ENCODE peak calls at places on chromosome X, in four cellular contexts. T, L, D and O are unnamed samples.

GRCh38 chrX:143754183-143754582 is 33.6 kb upstream of the SPANXN2 start:
- DNase-seq in T (no peak), D (no peak), L (no peak), O (no peak)

GRCh38 chrX:73916931-73917657 is 354.1 kb downstream of the CHIC1 start:
- DNase-seq in T (peak), L (peak), D (no peak), O (no peak)

GRCh38 chrX:53317365-53318069 is 36.1 kb upstream of the IQSEC2 start:
- DNase-seq in T (peak), L (peak), D (peak), O (no peak)

GRCh38 chrX:150199181-150199580 is 163.9 kb upstream of the MAMLD1 start:
- DNase-seq in T (no peak), D (no peak), L (no peak), O (no peak)

GRCh38 chrX:65697173-65697572 is 29.7 kb downstream of the MSN start:
- DNase-seq in L (no peak), T (peak), D (no peak), O (no peak)

GRCh38 chrX:9516635-9517034 is 51.8 kb downstream of the TBL1X start:
- DNase-seq in T (no peak), L (no peak), D (no peak), O (no peak)

GRCh38 chrX:100407784-100408642 is 2.1 kb downstream of the PCDH19 start:
- DNase-seq in L (no peak), D (no peak), T (no peak), O (no peak)

GRCh38 chrX:151871244-151871643 is 41.4 kb upstream of the MAGEA4 start:
- DNase-seq in D (no peak), T (peak), L (no peak), O (no peak)

GRCh38 chrX:124216396-124217124 is 115.9 kb upstream of the TEX13D start:
- DNase-seq in T (no peak), L (no peak), D (no peak), O (no peak)

GRCh38 chrX:53476371-53476770 is 42.2 kb upstream of the HSD17B10 start:
- DNase-seq in T (peak), L (no peak), D (no peak), O (no peak)

GRCh38 chrX:153592966-153593688 is 5.8 kb downstream of the CCNQ start:
- DNase-seq in D (no peak), T (no peak), L (no peak), O (no peak)

GRCh38 chrX:6052111-6052745 is 176.4 kb downstream of the NLGN4X start:
- DNase-seq in T (no peak), L (no peak), D (no peak), O (no peak)

GRCh38 chrX:45007598-45007997 is 134.6 kb downstream of the KDM6A start:
- DNase-seq in L (no peak), D (no peak), T (no peak), O (peak)

GRCh38 chrX:45758319-45758718 is 557.6 kb upstream of the DIPK2B start:
- DNase-seq in L (no peak), D (no peak), T (peak), O (peak)

GRCh38 chrX:67697452-67697851 is 153.6 kb downstream of the AR start:
- DNase-seq in D (no peak), T (no peak), L (no peak), O (no peak)

GRCh38 chrX:153853180-153853901 is 23.0 kb upstream of the PDZD4 start:
- DNase-seq in L (no peak), T (no peak), D (peak), O (no peak)

GRCh38 chrX:152575331-152575730 is 62.4 kb upstream of the GABRQ start:
- DNase-seq in D (no peak), L (no peak), T (no peak), O (no peak)

GRCh38 chrX:143664302-143664701 is 28.4 kb upstream of the SLITRK4 start:
- DNase-seq in D (no peak), L (no peak), T (no peak), O (no peak)

GRCh38 chrX:47311857-47312774 is 58.3 kb upstream of the ZNF157 start:
- DNase-seq in T (peak), L (no peak), D (peak), O (no peak)

GRCh38 chrX:46203115-46203514 is 342.1 kb downstream of the ZNF674 start:
- DNase-seq in D (no peak), T (no peak), L (no peak), O (no peak)

GRCh38 chrX:44244008-44244407 is 99.5 kb downstream of the EFHC2 start:
- DNase-seq in D (peak), T (peak), L (no peak), O (no peak)

GRCh38 chrX:108018659-108019381 is 26.0 kb upstream of the VSIG1 start:
- DNase-seq in T (no peak), L (no peak), D (no peak), O (no peak)

GRCh38 chrX:53442322-53442631 is 8.1 kb upstream of the HSD17B10 start:
- DNase-seq in T (no peak), D (no peak), L (no peak), O (no peak)

GRCh38 chrX:101208152-101208905 is 11.3 kb upstream of the DRP2 start:
- DNase-seq in L (no peak), D (no peak), T (peak), O (peak)

GRCh38 chrX:12440245-12440644 is 302.0 kb downstream of the FRMPD4 start:
- DNase-seq in L (no peak), T (no peak), D (no peak), O (no peak)

GRCh38 chrX:85111347-85111746 is 107.7 kb downstream of the APOOL start:
- DNase-seq in T (peak), L (no peak), D (peak), O (no peak)

GRCh38 chrX:48696301-48697181 is at the start of gene SUV39H1:
- DNase-seq in D (peak), T (peak), L (no peak), O (peak)
- TF ChIP-seq CHD1 in D (no peak), T (no peak), L (no peak), O (no peak)

DNA sequence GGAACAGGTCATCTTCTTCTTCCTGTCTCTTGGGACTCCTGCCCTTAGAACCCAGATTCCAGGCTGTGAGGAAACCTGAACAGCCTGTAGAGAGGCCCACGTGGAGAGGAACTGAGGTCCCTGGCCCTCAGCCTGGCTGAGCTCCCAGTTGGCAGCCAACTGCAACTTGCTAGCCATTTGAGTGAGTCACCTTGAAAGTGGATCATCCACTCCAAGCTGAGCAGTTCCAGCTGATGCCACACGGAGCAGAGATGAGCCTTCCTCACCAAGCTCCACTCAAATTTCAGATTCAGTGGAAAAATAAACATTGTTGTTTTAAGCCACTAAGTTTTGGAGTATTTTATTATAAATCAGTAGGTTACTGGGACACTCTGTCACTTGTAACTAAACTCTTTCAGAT is 392.5 kb downstream of the BCOR start:
- DNase-seq in T (peak), L (no peak), D (no peak), O (no peak)
- TF ChIP-seq CHD1 in T (no peak), L (no peak), D (no peak), O (no peak)

GRCh38 chrX:110257889-110258288 is 60.0 kb downstream of the AMMECR1 start:
- DNase-seq in L (no peak), T (no peak), D (no peak), O (no peak)
- TF ChIP-seq CHD1 in L (no peak), T (no peak), D (no peak), O (no peak)

DNA sequence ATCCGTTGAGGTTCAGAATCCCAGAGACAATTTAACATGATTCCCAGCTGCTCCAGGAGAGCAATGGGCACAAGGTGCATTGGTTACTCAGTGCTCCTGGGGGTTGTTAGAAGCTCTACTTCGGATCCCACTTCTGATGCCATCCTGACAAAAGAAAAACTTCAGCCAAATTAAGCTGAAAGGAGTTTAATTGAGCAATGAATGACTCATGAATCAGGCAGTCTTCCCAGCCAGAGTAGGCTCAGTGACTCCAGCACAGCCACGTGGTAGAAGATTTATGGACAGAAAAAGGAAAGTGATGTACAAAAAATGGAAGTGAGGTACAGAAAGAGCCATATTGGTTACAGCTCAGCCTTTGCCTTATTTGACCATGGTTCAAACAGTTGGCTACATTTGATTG is 95.7 kb downstream of the PWWP3B start:
- DNase-seq in L (no peak), D (no peak), T (no peak), O (no peak)
- TF ChIP-seq CHD1 in L (no peak), D (no peak), T (no peak), O (no peak)

GRCh38 chrX:83658731-83659130 is 150.6 kb downstream of the POU3F4 start:
- DNase-seq in D (peak), T (no peak), L (no peak), O (no peak)
- TF ChIP-seq CHD1 in D (no peak), T (no peak), L (no peak), O (no peak)

GRCh38 chrX:21427086-21427485 is 52.9 kb downstream of the CNKSR2 start:
- DNase-seq in T (no peak), L (no peak), D (no peak), O (no peak)
- TF ChIP-seq CHD1 in T (no peak), L (no peak), D (no peak), O (no peak)

DNA sequence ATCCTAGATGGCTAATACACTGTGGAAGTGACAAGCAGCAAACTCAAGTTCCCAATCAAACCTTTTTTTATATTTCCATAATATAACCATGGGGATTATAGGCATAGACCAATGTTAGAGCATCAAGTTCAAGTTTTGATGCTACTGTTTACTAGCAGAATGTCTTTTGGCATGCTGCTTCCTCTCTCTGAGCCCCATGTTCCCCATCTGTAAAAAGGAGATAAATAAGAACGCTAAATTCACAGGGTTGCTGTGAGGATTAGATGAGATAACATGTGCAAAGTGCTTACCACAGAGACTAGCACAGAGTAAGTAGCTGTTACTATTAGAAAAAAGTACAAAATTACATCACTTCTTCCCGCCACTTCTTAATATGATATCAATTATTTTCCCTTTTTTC is 18.0 kb downstream of the MBNL3 start:
- DNase-seq in D (no peak), T (no peak), L (no peak), O (no peak)
- TF ChIP-seq CHD1 in D (no peak), T (no peak), L (no peak), O (no peak)

GRCh38 chrX:142089193-142089592 is 115.9 kb downstream of the MAGEC2 start:
- DNase-seq in L (no peak), T (peak), D (peak), O (no peak)

DNA sequence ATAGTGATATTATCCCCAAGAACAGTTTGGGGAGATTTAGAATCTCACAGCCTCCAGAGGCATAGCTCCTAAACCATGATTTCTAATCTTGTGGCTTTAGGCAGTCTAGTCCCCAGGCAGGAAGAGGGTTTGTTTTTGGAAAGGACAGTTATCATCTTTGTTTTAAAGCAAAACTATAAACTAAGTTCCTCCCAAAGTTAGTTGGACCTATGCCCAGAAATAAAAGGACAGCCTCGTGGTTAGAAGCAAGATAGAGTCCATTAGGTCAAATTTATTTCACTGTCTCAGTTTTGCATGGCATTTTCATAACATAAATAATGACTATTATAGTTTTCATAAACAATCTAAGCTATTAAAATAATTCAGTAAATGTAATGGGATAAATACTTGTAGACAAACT is 120.5 kb downstream of the MAGEC2 start:
- DNase-seq in L (no peak), T (no peak), D (no peak), O (no peak)
- TF ChIP-seq CHD1 in L (no peak), T (no peak), D (no peak), O (no peak)

GRCh38 chrX:102950908-102951866 is 14.1 kb downstream of the RAB40AL start:
- DNase-seq in T (peak), L (peak), D (peak), O (no peak)
- TF ChIP-seq CHD1 in T (no peak), L (no peak), D (no peak), O (no peak)

GRCh38 chrX:3550160-3550765 is 163.2 kb downstream of the PRKX start:
- DNase-seq in D (peak), T (no peak), L (no peak), O (no peak)

GRCh38 chrX:3545901-3546300 is 167.5 kb downstream of the PRKX start:
- DNase-seq in D (no peak), L (no peak), T (no peak), O (no peak)

GRCh38 chrX:3548743-3549441 is 164.6 kb downstream of the PRKX start:
- DNase-seq in D (no peak), L (no peak), T (peak), O (no peak)

GRCh38 chrX:3549442-3549875 is 164.0 kb downstream of the PRKX start:
- DNase-seq in D (no peak), T (peak), L (no peak), O (no peak)

GRCh38 chrX:3550871-3551270 is 162.6 kb downstream of the PRKX start:
- DNase-seq in T (no peak), D (no peak), L (no peak), O (no peak)
- TF ChIP-seq CHD1 in T (no peak), D (no peak), L (no peak), O (no peak)